ENCODE peak calls at places on chromosomes 13 and 19, in five cellular contexts. Z is stimulated activated CD4-positive, alpha-beta T cell treated with anti-CD3 and anti-CD28 coated beads, Interleukin-15, amount 100 ng/mL, for 1 hour; T is occipital lobe; G is heart left ventricle; L is colonic mucosa. J is an unnamed sample.
A peak's percentile ranks its signal among the peaks of the same experiment; 100 is the strongest.

GRCh38 chr13:38680912-38681311 is 6.0 kb upstream of the FREM2 start:
- DNase-seq in L (no peak), T (no peak), G (no peak), Z (no peak), J (no peak)

GRCh38 chr13:75330770-75331169 is 151.2 kb downstream of the TBC1D4 start:
- DNase-seq in Z (no peak), L (no peak), G (no peak), T (no peak), J (no peak)

GRCh38 chr13:102530751-102531150 is 66.0 kb upstream of the TPP2 start:
- DNase-seq in L (no peak), Z (no peak), G (no peak), T (no peak), J (no peak)

GRCh38 chr13:79815041-79815440 is 334.1 kb downstream of the NDFIP2 start:
- DNase-seq in T (no peak), G (no peak), L (no peak), Z (no peak), J (no peak)

GRCh38 chr19:13054605-13055212 is 47.9 kb downstream of the LYL1 start:
- DNase-seq in G (no peak), Z (no peak), L (no peak), T (no peak), J (no peak)

GRCh38 chr13:43206858-43207257 is 183.5 kb downstream of the DNAJC15 start:
- DNase-seq in T (no peak), G (no peak), Z (no peak), L (no peak), J (no peak)

GRCh38 chr13:111399334-111399733 is 78.9 kb downstream of the TEX29 start:
- DNase-seq in Z (no peak), T (no peak), G (no peak), L (no peak), J (no peak)

GRCh38 chr19:17020380-17020779 is 6.2 kb downstream of the CPAMD8 start:
- DNase-seq in G (no peak), Z (no peak), L (no peak), T (no peak), J (no peak)

GRCh38 chr13:39616087-39616694 is 13.2 kb upstream of the LHFPL6 start:
- DNase-seq in Z (no peak), T (peak; percentile 25), L (peak; percentile 49), G (peak; percentile 29), J (no peak)

GRCh38 chr19:7395360-7395781 is 46.6 kb downstream of the ARHGEF18 start:
- DNase-seq in Z (no peak), T (no peak), L (peak; percentile 26), G (no peak), J (no peak)

GRCh38 chr13:109199280-109199679 is 569.9 kb downstream of the MYO16 start:
- DNase-seq in Z (no peak), L (no peak), T (no peak), G (no peak), J (no peak)

GRCh38 chr19:41156207-41156606 is 36.8 kb upstream of the CYP2S1 start:
- DNase-seq in L (no peak), G (no peak), Z (no peak), T (no peak), J (no peak)

GRCh38 chr19:29668746-29669609 is 3.7 kb downstream of the PLEKHF1 start:
- DNase-seq in Z (no peak), G (no peak), T (no peak), L (no peak), J (no peak)

GRCh38 chr13:46114599-46114998 is 9.8 kb upstream of the CPB2 start:
- DNase-seq in G (no peak), Z (no peak), T (no peak), L (no peak), J (no peak)

GRCh38 chr19:1259206-1259872 is 9.8 kb upstream of the CIRBP start:
- DNase-seq in T (no peak), G (peak; percentile 87), Z (peak; percentile 54), L (peak; percentile 86), J (peak; percentile 85)

GRCh38 chr19:13881231-13881691 is 4.3 kb downstream of the NANOS3 start:
- DNase-seq in L (peak; percentile 37), Z (no peak), T (no peak), G (no peak), J (no peak)

GRCh38 chr13:95741584-95742563 is 64.9 kb downstream of the DNAJC3 start:
- DNase-seq in L (no peak), T (no peak), G (no peak), Z (no peak), J (no peak)